ENCODE peak calls at places on chromosomes 1 and 21, in six cellular contexts. One of them, this sample, is unnamed.

GRCh38 chr1:220483700-220484099 is 44.2 kb upstream of the MARK1 start:
- DNase-seq in endothelial cell of umbilical vein: no peak
- DNase-seq in stomach: no peak
- DNase-seq in tibial nerve: peak
- DNase-seq in IMR-90: no peak
- DNase-seq in right lobe of liver: no peak
- DNase-seq in this sample: no peak

GRCh38 chr1:218401896-218402770 is 57.0 kb downstream of the TGFB2 start:
- DNase-seq in endothelial cell of umbilical vein: no peak
- DNase-seq in stomach: no peak
- DNase-seq in tibial nerve: no peak
- DNase-seq in IMR-90: peak
- DNase-seq in right lobe of liver: no peak
- DNase-seq in this sample: no peak

GRCh38 chr1:193926956-193927355 is 740.5 kb upstream of the B3GALT2 start:
- DNase-seq in endothelial cell of umbilical vein: no peak
- DNase-seq in stomach: no peak
- DNase-seq in tibial nerve: no peak
- DNase-seq in IMR-90: no peak
- DNase-seq in right lobe of liver: no peak
- DNase-seq in this sample: no peak

GRCh38 chr21:29232601-29233541 is 65.9 kb upstream of the BACH1 start:
- DNase-seq in endothelial cell of umbilical vein: peak
- DNase-seq in stomach: no peak
- DNase-seq in tibial nerve: no peak
- DNase-seq in IMR-90: peak
- DNase-seq in right lobe of liver: no peak
- DNase-seq in this sample: no peak

GRCh38 chr1:230121950-230122349 is 54.9 kb downstream of the GALNT2 start:
- DNase-seq in endothelial cell of umbilical vein: no peak
- DNase-seq in stomach: no peak
- DNase-seq in tibial nerve: no peak
- DNase-seq in IMR-90: no peak
- DNase-seq in right lobe of liver: no peak
- DNase-seq in this sample: no peak

GRCh38 chr1:203276408-203276807 is 28.9 kb upstream of the BTG2 start:
- DNase-seq in endothelial cell of umbilical vein: no peak
- DNase-seq in stomach: no peak
- DNase-seq in tibial nerve: no peak
- DNase-seq in IMR-90: no peak
- DNase-seq in right lobe of liver: no peak
- DNase-seq in this sample: peak

GRCh38 chr1:66476774-66477173 is 57.2 kb upstream of the SGIP1 start:
- DNase-seq in endothelial cell of umbilical vein: peak
- DNase-seq in stomach: no peak
- DNase-seq in tibial nerve: no peak
- DNase-seq in IMR-90: peak
- DNase-seq in right lobe of liver: no peak
- DNase-seq in this sample: no peak

GRCh38 chr1:44557756-44558155 is 116.5 kb downstream of the TMEM53 start:
- DNase-seq in endothelial cell of umbilical vein: no peak
- DNase-seq in stomach: no peak
- DNase-seq in tibial nerve: no peak
- DNase-seq in IMR-90: no peak
- DNase-seq in right lobe of liver: no peak
- DNase-seq in this sample: no peak

GRCh38 chr21:20739421-20739820 is 258.8 kb upstream of the NCAM2 start:
- DNase-seq in endothelial cell of umbilical vein: no peak
- DNase-seq in stomach: no peak
- DNase-seq in tibial nerve: no peak
- DNase-seq in IMR-90: no peak
- DNase-seq in right lobe of liver: no peak
- DNase-seq in this sample: no peak

GRCh38 chr1:55334140-55334539 is 119.0 kb upstream of the USP24 start:
- DNase-seq in endothelial cell of umbilical vein: peak
- DNase-seq in stomach: no peak
- DNase-seq in tibial nerve: no peak
- DNase-seq in IMR-90: no peak
- DNase-seq in right lobe of liver: no peak
- DNase-seq in this sample: no peak

GRCh38 chr1:70169018-70169839 is 36.1 kb downstream of the LRRC40 start:
- DNase-seq in endothelial cell of umbilical vein: no peak
- DNase-seq in stomach: no peak
- DNase-seq in tibial nerve: no peak
- DNase-seq in IMR-90: peak
- DNase-seq in right lobe of liver: no peak
- DNase-seq in this sample: no peak

GRCh38 chr1:173122958-173123852 is 72.5 kb upstream of the TNFSF18 start:
- DNase-seq in endothelial cell of umbilical vein: peak
- DNase-seq in stomach: peak
- DNase-seq in tibial nerve: peak
- DNase-seq in IMR-90: peak
- DNase-seq in right lobe of liver: peak
- DNase-seq in this sample: peak

GRCh38 chr1:184513966-184514365 is 127.1 kb downstream of the C1orf21 start:
- DNase-seq in endothelial cell of umbilical vein: no peak
- DNase-seq in stomach: no peak
- DNase-seq in tibial nerve: no peak
- DNase-seq in IMR-90: peak
- DNase-seq in right lobe of liver: no peak
- DNase-seq in this sample: no peak

GRCh38 chr1:170623171-170623570 is 40.8 kb upstream of the PRRX1 start:
- DNase-seq in endothelial cell of umbilical vein: no peak
- DNase-seq in stomach: no peak
- DNase-seq in tibial nerve: no peak
- DNase-seq in IMR-90: peak
- DNase-seq in right lobe of liver: no peak
- DNase-seq in this sample: no peak

GRCh38 chr21:36184561-36184960 is 27.9 kb downstream of the DOP1B start:
- DNase-seq in endothelial cell of umbilical vein: no peak
- DNase-seq in stomach: no peak
- DNase-seq in tibial nerve: no peak
- DNase-seq in IMR-90: no peak
- DNase-seq in right lobe of liver: no peak
- DNase-seq in this sample: no peak

GRCh38 chr1:70090875-70091274 is 114.5 kb downstream of the LRRC40 start:
- DNase-seq in endothelial cell of umbilical vein: no peak
- DNase-seq in stomach: no peak
- DNase-seq in tibial nerve: no peak
- DNase-seq in IMR-90: peak
- DNase-seq in right lobe of liver: no peak
- DNase-seq in this sample: no peak

GRCh38 chr21:25790122-25790951 is 55.6 kb downstream of the GABPA start:
- DNase-seq in endothelial cell of umbilical vein: peak
- DNase-seq in stomach: no peak
- DNase-seq in tibial nerve: peak
- DNase-seq in IMR-90: peak
- DNase-seq in right lobe of liver: no peak
- DNase-seq in this sample: no peak

DNA sequence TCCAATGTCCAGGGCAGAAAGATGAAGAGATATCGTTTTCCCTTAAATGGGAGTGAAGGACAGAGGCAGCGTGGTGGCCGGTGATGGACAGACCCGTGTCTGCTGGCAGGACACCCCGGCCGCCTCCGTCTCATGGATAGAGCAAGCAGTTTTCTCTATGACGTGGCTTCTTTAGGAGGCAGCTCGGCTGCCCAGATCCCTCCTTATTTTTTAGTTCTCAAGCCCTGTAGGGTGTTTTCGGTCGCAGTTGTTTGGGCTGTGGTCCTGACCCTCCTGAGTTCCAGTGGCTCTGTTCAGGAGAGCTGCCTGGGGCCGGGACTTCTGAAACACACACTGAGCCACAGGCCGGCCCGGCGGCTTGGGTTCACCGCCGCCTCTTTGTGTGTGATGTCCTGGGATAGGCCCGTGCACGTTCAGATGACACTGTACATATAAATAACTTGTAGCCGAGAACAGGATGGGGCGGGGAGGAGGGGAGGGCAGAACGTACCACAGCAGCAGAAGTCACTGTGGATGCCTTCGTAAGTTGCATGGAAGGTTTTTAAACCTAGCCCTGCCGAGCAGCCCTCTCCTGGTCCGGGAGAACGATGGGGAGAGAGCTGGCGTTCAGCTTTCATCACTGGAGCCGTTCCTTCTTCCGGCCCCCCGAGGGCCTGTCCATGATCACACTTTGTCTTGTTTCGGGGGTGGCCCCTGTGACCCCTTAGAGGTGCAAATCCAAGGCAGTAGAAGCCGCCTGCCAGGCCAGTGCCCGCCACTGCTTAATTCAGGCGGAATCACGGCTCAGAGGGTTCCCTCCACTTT is 65.2 kb downstream of the SIK1 start:
- DNase-seq in endothelial cell of umbilical vein: peak
- DNase-seq in stomach: no peak
- DNase-seq in tibial nerve: peak
- DNase-seq in IMR-90: peak
- DNase-seq in right lobe of liver: no peak
- DNase-seq in this sample: no peak
- TF ChIP-seq POLR2A in endothelial cell of umbilical vein: no peak
- TF ChIP-seq POLR2A in stomach: no peak
- TF ChIP-seq POLR2A in tibial nerve: no peak
- TF ChIP-seq POLR2A in IMR-90: peak
- TF ChIP-seq POLR2A in right lobe of liver: peak
- TF ChIP-seq POLR2A in this sample: no peak

DNA sequence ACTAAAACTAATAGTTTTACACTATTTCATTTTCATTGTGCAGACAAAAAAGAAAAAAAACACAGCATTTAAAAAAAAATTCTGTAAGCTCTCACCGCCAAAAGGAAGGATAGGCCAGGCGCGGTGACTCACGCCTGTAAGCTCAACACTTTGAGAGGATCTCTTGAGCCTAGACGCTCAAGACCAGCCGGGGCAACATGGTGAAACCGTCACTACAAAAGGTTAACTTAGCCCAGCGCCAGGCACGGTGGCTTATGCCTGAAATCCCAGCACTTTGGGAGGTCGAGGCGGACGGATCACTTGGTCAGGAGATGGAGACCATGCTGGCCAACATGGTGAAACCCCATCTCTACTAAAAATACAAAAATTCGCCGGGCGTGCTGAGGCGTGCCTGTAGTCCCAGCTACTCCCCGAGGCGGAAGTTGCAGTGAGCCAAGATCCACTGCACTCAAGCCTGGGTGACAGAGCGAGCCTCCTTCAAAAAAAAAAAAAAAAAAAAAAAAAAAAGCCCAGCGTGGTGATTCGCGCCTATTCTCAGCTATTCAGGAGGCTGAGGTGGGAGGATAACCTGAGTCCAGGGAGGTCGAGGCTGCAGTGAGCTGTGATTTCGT is 14.3 kb upstream of the SPEN start:
- DNase-seq in endothelial cell of umbilical vein: no peak
- DNase-seq in stomach: peak
- DNase-seq in tibial nerve: peak
- DNase-seq in IMR-90: no peak
- DNase-seq in right lobe of liver: peak
- DNase-seq in this sample: peak
- TF ChIP-seq POLR2A in endothelial cell of umbilical vein: no peak
- TF ChIP-seq POLR2A in stomach: no peak
- TF ChIP-seq POLR2A in tibial nerve: no peak
- TF ChIP-seq POLR2A in IMR-90: no peak
- TF ChIP-seq POLR2A in right lobe of liver: peak
- TF ChIP-seq POLR2A in this sample: no peak

GRCh38 chr1:204289280-204289679 is 70.4 kb downstream of the PLEKHA6 start:
- DNase-seq in endothelial cell of umbilical vein: no peak
- DNase-seq in stomach: peak
- DNase-seq in tibial nerve: no peak
- DNase-seq in IMR-90: no peak
- DNase-seq in right lobe of liver: no peak
- DNase-seq in this sample: no peak

GRCh38 chr1:204286323-204286714 is 72.5 kb upstream of the GOLT1A start:
- DNase-seq in endothelial cell of umbilical vein: no peak
- DNase-seq in stomach: no peak
- DNase-seq in tibial nerve: no peak
- DNase-seq in IMR-90: no peak
- DNase-seq in right lobe of liver: no peak
- DNase-seq in this sample: no peak

GRCh38 chr1:204287466-204287881 is 72.3 kb downstream of the PLEKHA6 start:
- DNase-seq in endothelial cell of umbilical vein: peak
- DNase-seq in stomach: no peak
- DNase-seq in tibial nerve: no peak
- DNase-seq in IMR-90: no peak
- DNase-seq in right lobe of liver: no peak
- DNase-seq in this sample: no peak

GRCh38 chr1:204286841-204287387 is 72.8 kb downstream of the PLEKHA6 start:
- DNase-seq in endothelial cell of umbilical vein: no peak
- DNase-seq in stomach: peak
- DNase-seq in tibial nerve: peak
- DNase-seq in IMR-90: no peak
- DNase-seq in right lobe of liver: peak
- DNase-seq in this sample: no peak

DNA sequence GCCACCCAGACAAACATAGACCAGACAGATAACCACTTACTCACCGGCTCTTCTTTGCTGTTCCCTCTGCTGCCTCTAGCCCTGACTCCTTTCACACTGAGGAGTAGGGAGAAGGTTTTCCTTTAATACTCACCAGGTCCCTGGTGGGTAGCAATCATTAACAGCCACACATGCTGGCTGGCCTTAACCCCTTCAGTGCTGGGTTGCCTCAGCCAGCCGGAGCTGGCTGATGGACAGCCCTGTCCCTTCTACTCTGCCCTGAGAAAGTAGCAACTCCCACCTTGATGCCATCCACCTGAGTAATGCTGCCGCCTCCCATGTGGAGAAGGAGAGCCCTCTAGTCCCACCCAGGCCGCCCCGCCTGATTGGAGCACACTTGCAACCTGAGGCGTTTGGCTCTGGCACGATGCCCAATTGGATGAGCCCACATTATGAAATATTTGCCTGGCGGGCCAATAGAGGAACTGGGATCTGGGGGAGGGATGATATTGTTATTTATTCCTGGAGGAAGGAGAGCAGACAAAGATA is 71.6 kb downstream of the PLEKHA6 start:
- DNase-seq in endothelial cell of umbilical vein: no peak
- DNase-seq in stomach: peak
- DNase-seq in tibial nerve: peak
- DNase-seq in IMR-90: no peak
- DNase-seq in right lobe of liver: peak
- DNase-seq in this sample: peak
- TF ChIP-seq POLR2A in endothelial cell of umbilical vein: no peak
- TF ChIP-seq POLR2A in stomach: no peak
- TF ChIP-seq POLR2A in tibial nerve: no peak
- TF ChIP-seq POLR2A in IMR-90: no peak
- TF ChIP-seq POLR2A in right lobe of liver: peak
- TF ChIP-seq POLR2A in this sample: no peak

DNA sequence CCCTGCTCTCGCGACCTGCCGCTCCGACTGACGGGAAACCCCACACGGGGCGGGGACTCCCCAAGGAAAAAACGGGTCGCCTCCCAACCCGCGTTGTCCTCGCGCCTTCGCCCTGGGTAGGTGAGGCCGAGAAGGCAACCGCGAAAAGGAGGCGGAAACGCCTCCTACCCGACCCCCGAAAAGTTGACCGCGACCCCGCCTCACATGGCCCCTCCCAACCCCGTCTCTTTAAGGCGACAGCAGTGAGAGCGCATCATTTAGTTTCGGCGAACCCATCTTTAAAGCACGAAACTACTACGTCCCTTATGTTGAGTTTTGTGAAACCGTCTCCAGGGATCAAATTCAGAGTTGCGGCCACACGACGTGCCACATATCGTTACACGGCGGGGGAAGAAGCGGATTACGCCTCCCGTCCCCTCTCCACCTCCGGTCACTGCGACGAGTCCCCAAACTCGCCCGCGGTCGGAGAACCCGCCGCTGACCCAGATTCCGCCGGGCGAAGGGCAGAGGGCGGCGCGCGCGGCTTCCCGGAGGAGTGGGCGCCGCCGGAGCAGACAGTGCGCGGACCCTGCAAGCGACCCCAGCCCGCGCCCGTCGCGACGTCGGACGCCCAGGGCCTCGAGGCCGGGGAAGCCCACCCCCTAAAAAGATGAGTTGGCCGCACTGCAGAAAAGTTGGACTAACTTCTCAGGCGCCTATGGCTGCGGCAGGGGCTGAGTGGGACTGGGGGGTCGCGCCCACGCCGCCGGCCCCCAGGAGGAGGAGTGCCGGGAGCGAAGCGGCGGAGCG is 1.1 kb downstream of the ANP32E start:
- DNase-seq in endothelial cell of umbilical vein: no peak
- DNase-seq in stomach: peak
- DNase-seq in tibial nerve: peak
- DNase-seq in IMR-90: peak
- DNase-seq in right lobe of liver: peak
- DNase-seq in this sample: peak
- TF ChIP-seq POLR2A in endothelial cell of umbilical vein: no peak
- TF ChIP-seq POLR2A in stomach: no peak
- TF ChIP-seq POLR2A in tibial nerve: no peak
- TF ChIP-seq POLR2A in IMR-90: peak
- TF ChIP-seq POLR2A in right lobe of liver: peak
- TF ChIP-seq POLR2A in this sample: peak

This sample was measured in ovary.